ENCODE peak calls at places on chromosomes 1 and 21, in four cellular contexts. J is A549, Z is suprapubic skin, B is right lobe of liver. L is an unnamed sample.

GRCh38 chr1:91948501-91949355 is 473 bp upstream of the BRDT start:
- DNase-seq in Z (no peak), B (no peak), J (no peak), L (peak; percentile 32)

GRCh38 chr1:113783254-113784103 is 24.2 kb upstream of the PHTF1 start:
- DNase-seq in Z (no peak), B (no peak), J (no peak), L (peak; percentile 73)

GRCh38 chr1:155940531-155940992 is 876 bp upstream of the RXFP4 start:
- DNase-seq in B (no peak), Z (no peak), J (peak; percentile 69), L (peak; percentile 23)

GRCh38 chr1:63148825-63149645 is 173.3 kb upstream of the FOXD3 start:
- DNase-seq in Z (no peak), J (peak; percentile 20), B (peak; percentile 56), L (peak; percentile 19)

GRCh38 chr1:201445300-201445699 is 23.7 kb downstream of the PHLDA3 start:
- DNase-seq in B (no peak), Z (no peak), J (no peak), L (no peak)

GRCh38 chr1:202709276-202710041 is 795 bp downstream of the SYT2 start:
- DNase-seq in J (no peak), B (no peak), Z (no peak), L (no peak)

GRCh38 chr1:14190508-14190907 is 408.0 kb upstream of the KAZN start:
- DNase-seq in B (no peak), J (no peak), Z (no peak), L (no peak)

GRCh38 chr21:41768371-41769042 is 1.7 kb upstream of the RIPK4 start:
- DNase-seq in J (peak; percentile 80), B (peak; percentile 91), Z (no peak), L (peak; percentile 88)

GRCh38 chr1:9755441-9755995 is 68.2 kb downstream of the CLSTN1 start:
- DNase-seq in Z (no peak), J (no peak), B (no peak), L (no peak)

GRCh38 chr1:156371553-156372264 is 2.7 kb downstream of the RHBG start:
- DNase-seq in B (peak; percentile 62), Z (no peak), J (no peak), L (no peak)

GRCh38 chr1:109931189-109931672 is 20.6 kb downstream of the CSF1 start:
- DNase-seq in B (peak; percentile 81), J (peak; percentile 80), Z (no peak), L (no peak)

GRCh38 chr1:117570988-117571409 is 34.8 kb upstream of the TENT5C start:
- DNase-seq in B (no peak), Z (peak; percentile 32), J (no peak), L (no peak)

GRCh38 chr21:43574741-43575465 is 84.4 kb downstream of the HSF2BP start:
- DNase-seq in B (no peak), Z (no peak), J (no peak), L (no peak)

GRCh38 chr21:28421716-28422480 is 570.8 kb downstream of the LTN1 start:
- DNase-seq in J (no peak), B (no peak), Z (no peak), L (no peak)

GRCh38 chr1:57312869-57313268 is 111.0 kb downstream of the DAB1 start:
- DNase-seq in J (no peak), B (no peak), Z (no peak), L (no peak)

GRCh38 chr21:23452384-23453083 is 2154.7 kb downstream of the MRPL39 start:
- DNase-seq in Z (no peak), J (no peak), B (peak; percentile 46), L (no peak)

GRCh38 chr1:87685366-87686136 is 356.9 kb downstream of the LMO4 start:
- DNase-seq in Z (no peak), J (no peak), B (no peak), L (no peak)

GRCh38 chr1:19120070-19120469 is 90.0 kb downstream of the UBR4 start:
- DNase-seq in B (no peak), Z (no peak), J (no peak), L (no peak)

GRCh38 chr1:222081859-222082258 is 340.0 kb upstream of the DUSP10 start:
- DNase-seq in J (no peak), B (no peak), Z (no peak), L (no peak)

GRCh38 chr1:87398644-87399043 is 70.0 kb downstream of the LMO4 start:
- DNase-seq in Z (no peak), J (no peak), B (no peak), L (no peak)

GRCh38 chr1:6624712-6625578 is at the start of gene THAP3:
- DNase-seq in B (peak; percentile 91), Z (peak; percentile 95), J (peak; percentile 91), L (peak; percentile 89)
- TF ChIP-seq CTCF in B (no peak), Z (no peak), J (no peak), L (peak; percentile 45)

DNA sequence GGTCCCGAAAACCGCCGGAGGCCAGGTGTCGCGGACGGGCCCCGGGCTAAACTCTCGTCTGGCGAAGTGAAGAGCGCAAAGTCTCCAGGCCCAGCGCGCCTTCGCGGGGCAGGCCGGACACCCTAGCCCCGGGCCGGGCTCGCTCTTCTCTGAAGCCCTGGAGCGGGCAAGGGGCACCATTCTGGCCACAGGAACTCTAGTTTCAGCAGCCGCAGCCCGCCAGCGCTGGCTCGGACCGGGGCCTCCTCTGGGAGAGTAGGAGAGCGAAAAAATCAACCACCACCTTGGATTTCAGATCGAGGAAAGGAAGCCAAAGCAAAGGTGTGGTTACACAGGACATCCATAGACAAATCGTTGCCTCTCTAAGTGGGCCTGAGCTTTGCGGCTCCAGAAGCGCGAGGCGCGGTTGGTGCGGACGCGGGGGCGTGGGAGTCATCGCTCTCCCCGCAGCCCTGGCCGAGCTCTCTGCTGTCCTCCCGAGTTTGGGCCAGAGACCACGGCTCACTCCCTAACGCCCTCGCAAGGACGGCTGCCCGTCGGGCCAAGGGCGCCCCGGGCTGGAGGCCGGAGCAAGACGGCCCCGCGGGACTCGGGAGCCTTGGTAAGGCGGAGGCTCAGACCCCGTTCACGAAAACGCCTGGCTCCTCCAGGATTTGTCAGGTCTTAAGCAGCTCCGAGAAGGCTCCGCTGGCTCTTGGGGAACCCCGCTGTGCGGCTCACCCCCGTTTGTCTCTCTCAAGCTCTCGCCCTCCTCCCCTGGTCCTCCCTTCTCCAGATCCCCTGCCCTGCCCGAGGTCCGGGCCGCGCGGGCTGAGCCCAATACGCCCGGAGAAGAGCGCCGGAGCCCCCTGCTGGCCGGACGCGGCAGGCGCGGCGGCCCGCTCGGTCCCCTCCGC is 132.9 kb upstream of the DPYD start:
- DNase-seq in Z (no peak), B (peak; percentile 67), J (peak; percentile 59), L (no peak)
- H3K27ac ChIP-seq in Z (no peak overlapping the region), B (no peak overlapping the region), J (peak overlapping the region; percentile 91), L (no peak overlapping the region)

GRCh38 chr1:180232521-180233043 is 2.5 kb downstream of the LHX4 start:
- DNase-seq in B (no peak), J (no peak), Z (no peak), L (no peak)
- H3K4me1 ChIP-seq in B (peaks cover 3% of the 10 kb centered on the region), J (peaks cover 4% of the 10 kb centered on the region), Z (peaks cover 69% of the 10 kb centered on the region), L (no peaks in the 10 kb centered on the region)

DNA sequence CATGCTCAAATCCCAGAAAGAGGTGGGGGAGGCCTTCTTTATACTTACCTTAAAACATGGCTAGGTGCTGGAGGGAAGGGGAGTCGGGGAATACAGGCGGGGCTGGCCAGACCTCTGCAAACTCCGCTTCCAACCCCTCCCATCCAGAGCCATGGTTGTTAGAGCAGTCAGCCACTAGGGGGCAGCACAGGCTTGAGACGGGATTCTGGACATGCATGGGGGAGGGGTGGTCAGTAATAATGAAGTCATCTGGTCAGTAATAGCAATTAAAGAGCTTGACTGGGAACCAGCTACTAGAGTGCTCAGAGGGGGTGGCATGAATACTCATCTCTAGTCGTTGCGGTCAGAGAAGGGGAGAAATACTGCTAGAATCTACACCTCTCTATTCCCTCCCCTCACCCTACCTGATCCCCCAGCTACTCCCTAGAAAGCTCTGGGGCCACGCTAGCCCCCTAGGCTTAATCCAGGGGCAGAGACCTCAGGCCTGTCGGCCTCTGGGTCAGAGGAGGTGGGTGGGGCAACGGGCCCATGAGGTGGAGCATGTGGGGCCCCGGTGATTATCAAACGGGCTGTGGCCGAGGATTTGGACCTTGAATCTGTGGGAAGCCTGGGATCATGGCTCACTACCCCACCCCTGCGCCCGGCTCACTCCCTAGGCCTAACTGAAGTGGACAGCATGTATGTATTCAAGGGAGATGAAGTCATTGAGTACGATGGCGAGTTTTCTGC is 2.9 kb downstream of the CASQ1 start:
- DNase-seq in Z (peak; percentile 88), J (peak; percentile 78), B (peak; percentile 85), L (peak; percentile 74)
- TF ChIP-seq CTCF in Z (peak; percentile 92), J (peak; percentile 92), B (peak; percentile 96), L (peak; percentile 95)

GRCh38 chr1:23628951-23629387 is 62.6 kb upstream of the RPL11 start:
- DNase-seq in B (no peak), J (no peak), Z (no peak), L (no peak)

GRCh38 chr1:23625929-23626535 is 65.6 kb upstream of the RPL11 start:
- DNase-seq in Z (no peak), B (no peak), J (no peak), L (no peak)

GRCh38 chr1:23625459-23625858 is 66.1 kb upstream of the RPL11 start:
- DNase-seq in J (no peak), Z (no peak), B (no peak), L (no peak)

GRCh38 chr1:23624440-23624839 is 65.1 kb upstream of the ID3 start:
- DNase-seq in J (no peak), B (no peak), Z (no peak), L (no peak)

DNA sequence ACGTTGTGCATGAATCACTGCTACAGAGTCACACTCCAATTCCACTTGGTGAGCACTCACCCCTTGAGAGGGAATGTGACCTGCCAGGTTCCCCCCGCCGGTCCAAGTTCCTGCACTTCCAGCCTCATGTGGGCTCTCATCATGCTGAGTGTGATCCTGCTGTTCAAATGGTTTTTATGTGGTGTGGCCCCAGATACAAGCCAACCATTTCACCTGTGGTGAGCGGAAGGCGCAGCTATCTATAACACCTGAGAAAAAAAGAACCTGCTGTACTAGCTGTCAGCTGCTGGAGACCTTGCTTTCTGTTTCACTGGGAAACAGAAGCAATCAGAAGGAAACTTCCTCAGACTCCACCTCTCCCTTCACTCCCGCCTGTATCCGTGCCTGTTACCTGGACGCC is 64.5 kb upstream of the RPL11 start:
- DNase-seq in J (no peak), B (no peak), Z (no peak), L (no peak)
- H3K27ac ChIP-seq in J (peak overlapping the region; percentile 14), B (no peak overlapping the region), Z (no peak overlapping the region), L (no peak overlapping the region)